ENCODE peak calls at places on chromosome 7, in seven cellular contexts. N is activated CD4-positive, alpha-beta T cell treated with anti-CD3 and anti-CD28 coated beads, Interleukin-2, amount 50 U/mL, for 1 hour; X is NB4; L is Caki2; B is HTR-8/SVneo; F is choroid plexus epithelial cell; K is kidney. Z is an unnamed sample.
A peak's percentile ranks its signal among the peaks of the same experiment; 100 is the strongest.

GRCh38 chr7:128030999-128031681 is at the start of gene LRRC4:
- DNase-seq in N (peak; percentile 10), F (peak; percentile 59), K (peak; percentile 78), L (no peak), B (peak; percentile 54), X (no peak), Z (peak; percentile 90)

GRCh38 chr7:79212334-79212733 is 241.1 kb downstream of the MAGI2 start:
- DNase-seq in X (no peak), N (no peak), K (no peak), F (no peak), L (no peak), B (no peak), Z (no peak)

GRCh38 chr7:145915679-145916078 is 200.9 kb upstream of the CNTNAP2 start:
- DNase-seq in N (no peak), L (peak; percentile 37), X (no peak), K (no peak), B (no peak), F (no peak), Z (no peak)

GRCh38 chr7:51973942-51974341 is 657.3 kb upstream of the COBL start:
- DNase-seq in K (no peak), L (no peak), B (no peak), N (no peak), F (no peak), X (no peak), Z (no peak)

GRCh38 chr7:154832557-154833138 is 170.3 kb downstream of the PAXIP1 start:
- DNase-seq in F (no peak), N (no peak), B (no peak), K (no peak), L (no peak), X (peak; percentile 65), Z (no peak)

GRCh38 chr7:8700076-8700624 is 266.7 kb downstream of the NXPH1 start:
- DNase-seq in F (no peak), N (no peak), K (no peak), L (no peak), X (no peak), B (no peak), Z (no peak)

GRCh38 chr7:29177963-29178612 is 16.5 kb upstream of the CHN2 start:
- DNase-seq in X (peak; percentile 47), N (no peak), L (no peak), B (no peak), K (peak; percentile 74), F (peak; percentile 67), Z (peak; percentile 77)

GRCh38 chr7:74334026-74334425 is 44.8 kb downstream of the CLIP2 start:
- DNase-seq in B (no peak), N (no peak), K (no peak), X (no peak), L (peak; percentile 38), F (peak; percentile 82), Z (no peak)

GRCh38 chr7:121012170-121012874 is 23.8 kb downstream of the CPED1 start:
- DNase-seq in N (no peak), X (no peak), F (no peak), K (no peak), L (no peak), B (no peak), Z (no peak)

GRCh38 chr7:25482631-25483030 is 254.3 kb upstream of the NPVF start:
- DNase-seq in K (no peak), N (no peak), X (no peak), B (no peak), F (no peak), L (no peak), Z (no peak)

GRCh38 chr7:24503511-24503910 is 69.7 kb upstream of the PALS2 start:
- DNase-seq in K (no peak), L (no peak), F (no peak), B (no peak), X (no peak), N (no peak), Z (no peak)

GRCh38 chr7:129853661-129854268 is 99.0 kb downstream of the UBE2H start:
- DNase-seq in B (peak; percentile 31), K (no peak), F (peak; percentile 58), L (no peak), N (no peak), X (peak; percentile 84), Z (no peak)

GRCh38 chr7:87766827-87767226 is 109.3 kb downstream of the SLC25A40 start:
- DNase-seq in F (no peak), K (no peak), X (no peak), L (no peak), N (no peak), B (no peak), Z (no peak)

GRCh38 chr7:140297192-140297591 is 101.1 kb downstream of the SLC37A3 start:
- DNase-seq in K (no peak), L (no peak), F (no peak), X (no peak), B (no peak), N (no peak), Z (no peak)

Z was measured in spleen.